ENCODE peak calls at places on chromosomes 12 and 14, in six cellular contexts. L is stomach, D is fibroblast of villous mesenchyme, N is A549, C is RWPE1, A is OCI-LY7. Y is an unnamed sample.

GRCh38 chr12:52952082-52952801 is 3.3 kb downstream of the KRT18 start:
- DNase-seq in L (peak), D (no peak), N (no peak), C (no peak), A (no peak), Y (no peak)

GRCh38 chr12:107390414-107390813 is 295.2 kb upstream of the PWP1 start:
- DNase-seq in L (no peak), D (no peak), N (no peak), C (no peak), A (no peak), Y (no peak)

GRCh38 chr14:92527724-92528123 is 14.1 kb downstream of the RIN3 start:
- DNase-seq in L (no peak), D (no peak), N (no peak), C (no peak), A (no peak), Y (no peak)

GRCh38 chr14:42556551-42556950 is 949.9 kb downstream of the LRFN5 start:
- DNase-seq in L (no peak), D (no peak), N (no peak), C (no peak), A (no peak), Y (no peak)

GRCh38 chr14:65827520-65827919 is 415.0 kb downstream of the FUT8 start:
- DNase-seq in L (no peak), D (no peak), N (no peak), C (no peak), A (no peak), Y (no peak)

GRCh38 chr12:115740586-115741155 is 536.8 kb downstream of the MED13L start:
- DNase-seq in L (no peak), D (no peak), N (no peak), C (no peak), A (no peak), Y (no peak)

GRCh38 chr14:86055512-86055911 is 525.6 kb downstream of the FLRT2 start:
- DNase-seq in L (no peak), D (no peak), N (no peak), C (no peak), A (peak), Y (no peak)

GRCh38 chr14:35506927-35507326 is 27.0 kb upstream of the INSM2 start:
- DNase-seq in L (no peak), D (no peak), N (no peak), C (no peak), A (no peak), Y (no peak)

GRCh38 chr14:52885230-52885629 is 65.6 kb downstream of the FERMT2 start:
- DNase-seq in L (no peak), D (peak), N (no peak), C (no peak), A (no peak), Y (no peak)

GRCh38 chr12:17853054-17853453 is 236.9 kb downstream of the RERGL start:
- DNase-seq in L (no peak), D (no peak), N (no peak), C (no peak), A (no peak), Y (no peak)

GRCh38 chr14:35678403-35679028 is 130.6 kb downstream of the RALGAPA1 start:
- DNase-seq in L (no peak), D (peak), N (no peak), C (no peak), A (no peak), Y (no peak)

GRCh38 chr12:111269688-111270087 is 99.2 kb downstream of the PHETA1 start:
- DNase-seq in L (no peak), D (no peak), N (no peak), C (no peak), A (no peak), Y (no peak)

GRCh38 chr12:89901906-89902648 is 193.4 kb upstream of the ATP2B1 start:
- DNase-seq in L (no peak), D (no peak), N (no peak), C (no peak), A (no peak), Y (no peak)

GRCh38 chr14:24212924-24213865 is at the start of gene CHMP4A:
- DNase-seq in L (peak), D (peak), N (peak), C (peak), A (peak), Y (peak)
- TF ChIP-seq CTCF in L (no peak), D (peak), N (no peak), C (no peak), A (no peak), Y (no peak)

GRCh38 chr12:3802721-3803120 is 49.8 kb upstream of the CRACR2A start:
- DNase-seq in L (no peak), D (peak), N (no peak), C (no peak), A (no peak), Y (no peak)

GRCh38 chr12:3795096-3795799 is 42.3 kb upstream of the CRACR2A start:
- DNase-seq in L (no peak), D (no peak), N (no peak), C (no peak), A (no peak), Y (no peak)

GRCh38 chr12:3795800-3796133 is 42.9 kb upstream of the CRACR2A start:
- DNase-seq in L (no peak), D (no peak), N (no peak), C (no peak), A (no peak), Y (no peak)

GRCh38 chr12:3792623-3793288 is 39.8 kb upstream of the CRACR2A start:
- DNase-seq in L (no peak), D (no peak), N (no peak), C (no peak), A (no peak), Y (no peak)

GRCh38 chr12:3797649-3798048 is 44.7 kb upstream of the CRACR2A start:
- DNase-seq in L (no peak), D (no peak), N (no peak), C (no peak), A (no peak), Y (no peak)
- TF ChIP-seq CTCF in L (no peak), D (peak), N (no peak), C (no peak), A (no peak), Y (no peak)

GRCh38 chr12:120092531-120093335 is 23.8 kb downstream of the RAB35 start:
- DNase-seq in L (no peak), D (no peak), N (no peak), C (no peak), A (no peak), Y (no peak)
- TF ChIP-seq CTCF in L (no peak), D (no peak), N (no peak), C (no peak), A (no peak), Y (no peak)

GRCh38 chr12:650983-651382 is 12.3 kb downstream of the NINJ2 start:
- DNase-seq in L (no peak), D (no peak), N (no peak), C (no peak), A (no peak), Y (no peak)
- TF ChIP-seq CTCF in L (no peak), D (no peak), N (no peak), C (no peak), A (peak), Y (no peak)